ENCODE peak calls at places on chromosomes 12 and 14, in seven cellular contexts. K, P, U, I, J, L and Q are unnamed samples.

GRCh38 chr14:68247281-68247680 is 427.7 kb downstream of the RAD51B start:
- DNase-seq in K (no peak), P (no peak), U (no peak), I (no peak), J (no peak), L (no peak), Q (no peak)

GRCh38 chr12:4217091-4217490 is 56.5 kb upstream of the CCND2 start:
- DNase-seq in K (no peak), P (no peak), U (no peak), I (no peak), J (peak), L (no peak), Q (no peak)

GRCh38 chr12:8746046-8746445 is 48.3 kb downstream of the RIMKLB start:
- DNase-seq in K (no peak), P (no peak), U (no peak), I (no peak), J (no peak), L (no peak), Q (no peak)

GRCh38 chr12:67067453-67068203 is 201.5 kb upstream of the CAND1 start:
- DNase-seq in K (no peak), P (peak), U (peak), I (no peak), J (no peak), L (no peak), Q (no peak)

GRCh38 chr14:64213079-64213478 is 81.1 kb downstream of the ESR2 start:
- DNase-seq in K (no peak), P (no peak), U (no peak), I (no peak), J (no peak), L (no peak), Q (no peak)

GRCh38 chr12:9992296-9992695 is 6.6 kb downstream of the CLEC1B start:
- DNase-seq in K (no peak), P (no peak), U (no peak), I (no peak), J (no peak), L (no peak), Q (no peak)

GRCh38 chr12:109308534-109309440 is at the start of gene FOXN4:
- DNase-seq in K (no peak), P (no peak), U (peak), I (peak), J (peak), L (no peak), Q (no peak)

GRCh38 chr14:53161758-53162512 is 8.8 kb upstream of the DDHD1 start:
- DNase-seq in K (no peak), P (no peak), U (no peak), I (no peak), J (no peak), L (no peak), Q (no peak)

GRCh38 chr14:69087061-69087461 is 65.9 kb downstream of the DCAF5 start:
- DNase-seq in K (no peak), P (no peak), U (no peak), I (peak), J (no peak), L (no peak), Q (no peak)

GRCh38 chr14:56592746-56593544 is 13.3 kb downstream of the TMEM260 start:
- DNase-seq in K (no peak), P (no peak), U (no peak), I (no peak), J (no peak), L (no peak), Q (no peak)

GRCh38 chr12:77687346-77687745 is 143.3 kb upstream of the NAV3 start:
- DNase-seq in K (no peak), P (no peak), U (no peak), I (peak), J (no peak), L (peak), Q (no peak)

GRCh38 chr12:73867147-73867546 is 670.5 kb upstream of the ATXN7L3B start:
- DNase-seq in K (no peak), P (no peak), U (no peak), I (no peak), J (no peak), L (no peak), Q (no peak)

GRCh38 chr12:39972119-39972518 is 133.8 kb downstream of the SLC2A13 start:
- DNase-seq in K (no peak), P (no peak), U (no peak), I (peak), J (no peak), L (peak), Q (no peak)

GRCh38 chr14:63650336-63650952 is 8.8 kb upstream of the WDR89 start:
- DNase-seq in K (peak), P (peak), U (no peak), I (peak), J (no peak), L (no peak), Q (peak)

GRCh38 chr14:92692822-92693226 is 55.6 kb downstream of the LGMN start:
- DNase-seq in K (peak), P (peak), U (no peak), I (no peak), J (no peak), L (no peak), Q (peak)